ENCODE peak calls at places on chromosomes 2 and 18, in five cellular contexts. P is esophagus squamous epithelium, N is WERI-Rb-1, I is fibroblast of lung, L is colonic mucosa. V is an unnamed sample.

GRCh38 chr2:144510206-144510991 is 9.5 kb downstream of the ZEB2 start:
- DNase-seq in N (no peak), L (no peak), I (peak), P (no peak), V (no peak)

GRCh38 chr2:232444409-232445148 is 11.4 kb upstream of the ALPI start:
- DNase-seq in I (peak), N (peak), P (no peak), L (peak), V (no peak)

GRCh38 chr2:232502901-232503791 is 15.5 kb upstream of the ECEL1 start:
- DNase-seq in P (no peak), I (peak), N (no peak), L (no peak), V (no peak)

GRCh38 chr2:219512524-219513216 is 1.6 kb upstream of the ASIC4 start:
- DNase-seq in L (no peak), P (no peak), N (peak), I (no peak), V (no peak)

GRCh38 chr2:56749152-56749752 is 565.5 kb downstream of the CCDC85A start:
- DNase-seq in L (no peak), I (peak), N (no peak), P (no peak), V (no peak)

GRCh38 chr2:62140785-62141740 is 54.9 kb upstream of the B3GNT2 start:
- DNase-seq in I (no peak), P (no peak), N (no peak), L (no peak), V (no peak)

GRCh38 chr18:76530846-76531245 is 35.8 kb upstream of the ZNF516 start:
- DNase-seq in P (no peak), L (no peak), N (peak), I (no peak), V (no peak)

GRCh38 chr2:224884188-224884587 is 158.1 kb downstream of the DOCK10 start:
- DNase-seq in P (no peak), L (no peak), I (peak), N (no peak), V (no peak)

GRCh38 chr2:206585335-206585734 is 57.0 kb upstream of the FAM237A start:
- DNase-seq in P (no peak), L (no peak), N (no peak), I (no peak), V (no peak)

GRCh38 chr2:84906900-84907714 is 1.7 kb downstream of the TMSB10 start:
- DNase-seq in P (peak), N (no peak), L (peak), I (peak), V (no peak)

GRCh38 chr2:96647681-96648080 is 5.1 kb downstream of the FER1L5 start:
- DNase-seq in P (no peak), N (no peak), L (no peak), I (no peak), V (no peak)

DNA sequence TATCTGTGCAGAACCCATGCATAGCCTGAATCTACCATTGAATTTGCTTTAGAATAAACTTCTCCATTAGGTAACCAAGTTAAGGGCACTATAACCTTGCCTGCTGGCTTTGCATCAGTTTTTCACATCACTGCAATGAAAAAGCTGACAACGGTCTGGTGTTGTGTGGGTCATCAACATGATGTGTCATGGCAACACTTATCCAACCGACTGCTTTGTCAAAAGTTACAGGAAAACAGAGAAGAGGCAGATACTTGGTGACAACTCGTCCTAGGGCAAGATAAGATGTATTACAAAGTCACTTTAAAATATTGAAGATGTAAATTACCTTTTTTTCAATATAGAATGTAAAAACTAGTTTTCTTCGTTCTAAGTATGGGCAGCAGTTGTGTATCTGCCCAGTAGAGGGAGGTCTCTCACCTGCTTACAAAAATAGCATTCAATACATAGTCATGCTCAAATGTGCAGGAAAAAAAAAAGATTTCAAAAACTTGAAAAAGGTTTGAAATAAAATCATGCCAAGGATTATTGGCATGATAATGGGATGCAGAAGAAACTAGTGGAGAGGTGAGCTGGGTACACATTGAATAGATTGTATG is 96.3 kb downstream of the EVA1A start:
- DNase-seq in I (peak), L (no peak), N (no peak), P (no peak), V (no peak)
- TF ChIP-seq CTCF in I (peak), L (peak), N (peak), P (peak), V (peak)

DNA sequence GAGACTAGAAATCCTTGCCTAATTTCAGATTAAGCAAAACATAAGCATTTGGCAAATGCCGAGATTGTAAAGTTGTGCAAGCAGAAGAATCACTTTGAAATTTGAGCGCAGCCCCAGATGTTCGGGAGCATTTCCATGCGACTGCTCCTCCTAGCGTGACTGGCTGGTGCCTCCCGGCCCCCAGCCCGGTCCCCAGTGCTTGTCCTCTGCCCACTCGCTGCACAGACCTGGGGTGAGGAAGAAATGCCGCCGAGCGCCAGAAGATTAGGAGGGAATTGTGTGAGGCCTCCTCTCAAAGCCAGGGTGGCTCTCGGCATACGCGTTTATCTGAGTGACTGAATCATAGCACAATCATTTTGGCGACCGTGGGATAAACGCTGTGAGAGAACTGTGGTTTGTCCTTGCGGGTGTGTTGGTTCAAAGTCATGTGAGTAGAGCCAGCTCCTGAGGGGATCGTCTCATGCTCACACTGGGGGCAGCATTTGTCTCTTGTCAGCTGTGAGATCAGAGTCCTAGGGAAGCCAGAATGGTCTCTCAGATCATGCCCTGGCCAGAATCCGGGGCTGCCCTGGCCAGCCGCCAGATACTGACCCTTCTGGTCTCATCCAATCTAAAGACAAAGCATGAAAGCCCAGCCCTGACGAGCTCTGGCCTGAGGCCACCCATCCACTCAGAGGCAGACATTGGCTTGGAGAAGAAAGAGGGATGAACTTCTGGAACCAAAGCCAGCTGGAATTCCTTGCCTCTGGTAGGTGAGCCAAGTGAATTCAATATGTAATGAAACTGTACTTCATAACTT is 189.3 kb downstream of the SH3RF3 start:
- DNase-seq in P (peak), L (peak), N (no peak), I (peak), V (peak)
- TF ChIP-seq CTCF in P (no peak), L (no peak), N (no peak), I (peak), V (peak)

DNA sequence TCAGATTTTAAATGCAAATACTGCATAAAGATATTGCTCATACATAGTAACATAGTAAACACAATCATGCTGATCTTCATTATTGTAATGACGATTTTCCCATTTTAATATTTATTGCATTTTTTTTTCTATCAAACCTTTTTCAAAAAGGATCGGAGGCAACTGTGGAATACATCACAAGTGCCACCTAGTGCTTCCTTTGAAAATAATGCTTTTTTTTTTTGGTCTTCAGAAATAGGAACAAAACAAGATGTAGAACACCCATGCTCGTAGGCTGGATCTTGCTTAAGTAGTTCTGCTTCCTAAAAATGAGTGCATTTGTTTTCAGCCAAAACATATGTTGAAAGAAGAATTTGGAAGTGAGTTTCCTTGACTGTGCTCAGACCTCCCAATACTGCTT is 35.7 kb upstream of the GPR155 start:
- DNase-seq in I (peak), P (no peak), N (no peak), L (no peak), V (no peak)
- TF ChIP-seq CTCF in I (peak), P (no peak), N (no peak), L (no peak), V (peak)

GRCh38 chr18:72086421-72086820 is 457.7 kb downstream of the CBLN2 start:
- DNase-seq in P (no peak), L (no peak), N (no peak), I (peak), V (no peak)
- TF ChIP-seq CTCF in P (no peak), L (no peak), N (no peak), I (peak), V (peak)